ENCODE peak calls at places on chromosomes 3 and 15, in six cellular contexts. One of them, this sample, is unnamed.

GRCh38 chr3:158107508-158108095 is 1.4 kb upstream of the SHOX2 start:
- DNase-seq in A549: no peak
- DNase-seq in right atrium auricular region: no peak
- DNase-seq in PC-9: no peak
- DNase-seq in esophagus muscularis mucosa: no peak
- DNase-seq in fibroblast of lung: no peak
- DNase-seq in this sample: no peak

GRCh38 chr3:95926904-95927501 is 887.4 kb upstream of the EPHA6 start:
- DNase-seq in A549: no peak
- DNase-seq in right atrium auricular region: no peak
- DNase-seq in PC-9: no peak
- DNase-seq in esophagus muscularis mucosa: no peak
- DNase-seq in fibroblast of lung: no peak
- DNase-seq in this sample: no peak

GRCh38 chr15:76196286-76196948 is 114.9 kb downstream of the ETFA start:
- DNase-seq in A549: peak
- DNase-seq in right atrium auricular region: no peak
- DNase-seq in PC-9: peak
- DNase-seq in esophagus muscularis mucosa: no peak
- DNase-seq in fibroblast of lung: peak
- DNase-seq in this sample: no peak

GRCh38 chr15:33132722-33133345 is 61.7 kb downstream of the FMN1 start:
- DNase-seq in A549: peak
- DNase-seq in right atrium auricular region: no peak
- DNase-seq in PC-9: peak
- DNase-seq in esophagus muscularis mucosa: no peak
- DNase-seq in fibroblast of lung: peak
- DNase-seq in this sample: peak

GRCh38 chr3:13596426-13597205 is 47.7 kb downstream of the FBLN2 start:
- DNase-seq in A549: no peak
- DNase-seq in right atrium auricular region: no peak
- DNase-seq in PC-9: no peak
- DNase-seq in esophagus muscularis mucosa: no peak
- DNase-seq in fibroblast of lung: no peak
- DNase-seq in this sample: no peak

GRCh38 chr3:99817437-99818240 is at the start of gene CMSS1:
- DNase-seq in A549: peak
- DNase-seq in right atrium auricular region: peak
- DNase-seq in PC-9: peak
- DNase-seq in esophagus muscularis mucosa: peak
- DNase-seq in fibroblast of lung: peak
- DNase-seq in this sample: peak

GRCh38 chr3:4313606-4314308 is 10.6 kb downstream of the SETMAR start:
- DNase-seq in A549: no peak
- DNase-seq in right atrium auricular region: no peak
- DNase-seq in PC-9: no peak
- DNase-seq in esophagus muscularis mucosa: no peak
- DNase-seq in fibroblast of lung: peak
- DNase-seq in this sample: no peak

GRCh38 chr3:23113455-23114171 is 89.5 kb upstream of the UBE2E2 start:
- DNase-seq in A549: no peak
- DNase-seq in right atrium auricular region: no peak
- DNase-seq in PC-9: peak
- DNase-seq in esophagus muscularis mucosa: no peak
- DNase-seq in fibroblast of lung: peak
- DNase-seq in this sample: no peak

GRCh38 chr3:48456466-48456865 is 9.9 kb downstream of the ATRIP start:
- DNase-seq in A549: no peak
- DNase-seq in right atrium auricular region: no peak
- DNase-seq in PC-9: no peak
- DNase-seq in esophagus muscularis mucosa: no peak
- DNase-seq in fibroblast of lung: no peak
- DNase-seq in this sample: no peak

GRCh38 chr3:195892355-195893120 is 15.8 kb downstream of the TNK2 start:
- DNase-seq in A549: no peak
- DNase-seq in right atrium auricular region: peak
- DNase-seq in PC-9: no peak
- DNase-seq in esophagus muscularis mucosa: no peak
- DNase-seq in fibroblast of lung: peak
- DNase-seq in this sample: no peak

GRCh38 chr3:190077646-190078045 is 43.1 kb downstream of the P3H2 start:
- DNase-seq in A549: no peak
- DNase-seq in right atrium auricular region: no peak
- DNase-seq in PC-9: no peak
- DNase-seq in esophagus muscularis mucosa: no peak
- DNase-seq in fibroblast of lung: peak
- DNase-seq in this sample: no peak

GRCh38 chr3:63946753-63947152 is 34.6 kb upstream of the SCAANT1 start:
- DNase-seq in A549: no peak
- DNase-seq in right atrium auricular region: no peak
- DNase-seq in PC-9: no peak
- DNase-seq in esophagus muscularis mucosa: no peak
- DNase-seq in fibroblast of lung: no peak
- DNase-seq in this sample: no peak

GRCh38 chr3:112372396-112372795 is 39.4 kb downstream of the CD200 start:
- DNase-seq in A549: no peak
- DNase-seq in right atrium auricular region: no peak
- DNase-seq in PC-9: no peak
- DNase-seq in esophagus muscularis mucosa: no peak
- DNase-seq in fibroblast of lung: no peak
- DNase-seq in this sample: no peak

GRCh38 chr15:98807262-98807661 is 158.9 kb downstream of the IGF1R start:
- DNase-seq in A549: no peak
- DNase-seq in right atrium auricular region: no peak
- DNase-seq in PC-9: no peak
- DNase-seq in esophagus muscularis mucosa: no peak
- DNase-seq in fibroblast of lung: peak
- DNase-seq in this sample: no peak

DNA sequence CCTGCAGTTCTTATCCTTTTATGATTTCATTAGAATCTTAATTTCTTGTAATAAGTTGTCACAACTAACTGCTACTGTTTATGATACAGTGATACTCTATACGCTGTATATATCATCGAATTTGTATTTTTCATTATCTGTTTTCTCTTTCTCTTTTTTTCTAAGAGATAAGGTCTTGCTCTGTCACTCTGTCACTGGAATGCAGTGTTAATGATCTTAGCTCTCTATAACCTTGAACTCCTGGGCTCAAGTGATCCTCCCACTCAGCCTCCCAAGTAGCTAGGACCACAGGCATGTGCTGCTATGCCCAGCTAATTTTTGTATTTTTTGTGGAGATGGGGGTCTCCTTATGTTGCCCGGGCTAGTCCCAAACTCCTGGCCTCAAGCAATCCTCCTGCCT is 14.8 kb downstream of the APH1B start:
- DNase-seq in A549: no peak
- DNase-seq in right atrium auricular region: no peak
- DNase-seq in PC-9: no peak
- DNase-seq in esophagus muscularis mucosa: no peak
- DNase-seq in fibroblast of lung: no peak
- DNase-seq in this sample: no peak
- H3K27ac ChIP-seq in A549: no peak
- H3K27ac ChIP-seq in right atrium auricular region: peak
- H3K27ac ChIP-seq in PC-9: no peak
- H3K27ac ChIP-seq in esophagus muscularis mucosa: no peak
- H3K27ac ChIP-seq in fibroblast of lung: no peak
- H3K27ac ChIP-seq in this sample: no peak

GRCh38 chr3:101037613-101038012 is 44.4 kb upstream of the ABI3BP start:
- DNase-seq in A549: no peak
- DNase-seq in right atrium auricular region: no peak
- DNase-seq in PC-9: no peak
- DNase-seq in esophagus muscularis mucosa: no peak
- DNase-seq in fibroblast of lung: no peak
- DNase-seq in this sample: no peak

GRCh38 chr3:101038393-101038792 is 45.2 kb upstream of the ABI3BP start:
- DNase-seq in A549: no peak
- DNase-seq in right atrium auricular region: no peak
- DNase-seq in PC-9: no peak
- DNase-seq in esophagus muscularis mucosa: no peak
- DNase-seq in fibroblast of lung: peak
- DNase-seq in this sample: no peak

GRCh38 chr3:101038880-101039279 is 45.7 kb upstream of the ABI3BP start:
- DNase-seq in A549: no peak
- DNase-seq in right atrium auricular region: no peak
- DNase-seq in PC-9: peak
- DNase-seq in esophagus muscularis mucosa: no peak
- DNase-seq in fibroblast of lung: no peak
- DNase-seq in this sample: no peak

GRCh38 chr3:101036676-101037075 is 43.5 kb upstream of the ABI3BP start:
- DNase-seq in A549: no peak
- DNase-seq in right atrium auricular region: no peak
- DNase-seq in PC-9: peak
- DNase-seq in esophagus muscularis mucosa: no peak
- DNase-seq in fibroblast of lung: peak
- DNase-seq in this sample: no peak

DNA sequence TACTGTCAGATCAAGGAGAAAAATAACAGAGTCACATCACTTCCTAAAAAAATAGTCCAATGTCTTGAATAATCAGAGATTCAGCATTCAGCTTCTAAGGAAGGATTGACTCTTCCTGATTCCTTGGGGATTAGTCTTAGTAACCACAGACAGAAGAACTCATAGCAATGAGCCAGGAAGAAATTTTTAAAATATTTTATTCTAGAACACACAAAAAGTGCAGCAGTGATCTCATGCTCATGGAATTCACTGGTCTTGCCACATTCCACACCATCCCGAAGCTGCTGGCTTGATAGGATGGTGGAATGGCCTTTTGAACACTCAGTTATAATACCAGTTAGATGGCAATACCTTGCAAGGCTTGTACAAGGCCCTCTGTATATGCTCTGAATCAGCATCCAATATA is 43.0 kb upstream of the ABI3BP start:
- DNase-seq in A549: peak
- DNase-seq in right atrium auricular region: peak
- DNase-seq in PC-9: peak
- DNase-seq in esophagus muscularis mucosa: no peak
- DNase-seq in fibroblast of lung: peak
- DNase-seq in this sample: no peak
- H3K27ac ChIP-seq in A549: peak
- H3K27ac ChIP-seq in right atrium auricular region: no peak
- H3K27ac ChIP-seq in PC-9: peak
- H3K27ac ChIP-seq in esophagus muscularis mucosa: no peak
- H3K27ac ChIP-seq in fibroblast of lung: peak
- H3K27ac ChIP-seq in this sample: no peak

DNA sequence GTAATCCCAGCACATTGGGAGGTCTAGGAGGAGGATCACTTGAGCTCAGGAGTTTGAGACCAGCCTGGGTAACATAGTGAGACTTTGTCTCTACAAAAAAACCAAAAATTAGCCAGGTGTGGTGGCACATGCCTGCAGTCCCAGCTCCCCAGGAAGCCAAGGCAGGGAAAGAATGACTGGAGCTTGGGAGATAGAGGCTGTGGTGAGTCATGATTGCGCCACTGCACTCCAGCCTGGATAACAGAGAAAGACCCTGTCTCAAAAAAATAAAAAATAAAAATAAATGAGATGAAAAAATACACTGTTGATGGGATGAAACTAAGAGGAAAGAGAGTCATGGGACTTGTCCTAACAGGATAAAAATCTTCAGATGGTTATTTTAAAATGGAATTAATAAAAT is 137.6 kb downstream of the IMPG2 start:
- DNase-seq in A549: no peak
- DNase-seq in right atrium auricular region: no peak
- DNase-seq in PC-9: peak
- DNase-seq in esophagus muscularis mucosa: peak
- DNase-seq in fibroblast of lung: peak
- DNase-seq in this sample: no peak
- H3K27ac ChIP-seq in A549: peak
- H3K27ac ChIP-seq in right atrium auricular region: no peak
- H3K27ac ChIP-seq in PC-9: no peak
- H3K27ac ChIP-seq in esophagus muscularis mucosa: no peak
- H3K27ac ChIP-seq in fibroblast of lung: no peak
- H3K27ac ChIP-seq in this sample: no peak

DNA sequence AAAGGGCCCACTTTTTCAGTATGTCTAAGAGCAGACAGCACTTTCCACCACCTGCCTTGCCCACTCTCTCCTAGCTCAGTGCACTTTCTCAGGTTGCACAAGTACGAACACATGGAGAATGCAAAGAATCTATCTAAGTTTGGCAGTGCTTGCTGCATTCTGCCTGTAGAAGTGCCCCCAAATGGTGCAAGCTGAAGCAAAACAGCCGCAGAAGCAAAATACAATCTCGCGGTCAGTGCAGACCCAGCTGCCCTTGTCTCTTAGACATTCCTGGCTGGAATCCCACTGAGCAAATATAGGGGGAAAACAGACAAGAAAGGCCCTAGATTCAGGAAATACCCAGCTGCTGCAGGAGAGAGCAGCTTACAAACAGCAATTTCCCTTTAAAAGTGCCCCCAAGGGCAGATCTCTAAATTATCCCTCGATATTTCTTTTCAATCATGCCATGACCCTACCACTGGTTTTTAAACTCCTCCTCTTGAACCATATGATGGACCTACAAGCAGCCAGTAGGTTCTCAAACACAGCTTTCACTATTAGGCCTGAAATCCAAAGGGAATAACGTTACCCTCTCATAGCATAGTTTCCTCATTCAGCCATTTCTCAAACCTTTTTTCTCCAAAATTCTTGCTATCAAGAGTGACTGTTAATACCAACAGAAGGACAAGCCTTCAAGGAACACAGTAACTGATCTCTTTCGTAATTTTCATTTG is 67.0 kb downstream of the TNIK start:
- DNase-seq in A549: no peak
- DNase-seq in right atrium auricular region: no peak
- DNase-seq in PC-9: no peak
- DNase-seq in esophagus muscularis mucosa: no peak
- DNase-seq in fibroblast of lung: peak
- DNase-seq in this sample: no peak
- H3K27ac ChIP-seq in A549: no peak
- H3K27ac ChIP-seq in right atrium auricular region: no peak
- H3K27ac ChIP-seq in PC-9: no peak
- H3K27ac ChIP-seq in esophagus muscularis mucosa: peak
- H3K27ac ChIP-seq in fibroblast of lung: no peak
- H3K27ac ChIP-seq in this sample: no peak

GRCh38 chr3:11379824-11380281 is 107.7 kb downstream of the ATG7 start:
- DNase-seq in A549: no peak
- DNase-seq in right atrium auricular region: no peak
- DNase-seq in PC-9: no peak
- DNase-seq in esophagus muscularis mucosa: no peak
- DNase-seq in fibroblast of lung: peak
- DNase-seq in this sample: no peak
- H3K27ac ChIP-seq in A549: no peak
- H3K27ac ChIP-seq in right atrium auricular region: peak
- H3K27ac ChIP-seq in PC-9: no peak
- H3K27ac ChIP-seq in esophagus muscularis mucosa: peak
- H3K27ac ChIP-seq in fibroblast of lung: peak
- H3K27ac ChIP-seq in this sample: no peak

This sample was measured in CD4-positive, CD25-positive, alpha-beta regulatory T cell.